ENCODE peak calls at places on chromosome 21, in four cellular contexts. One of them, this sample, is unnamed.

GRCh38 chr21:30101967-30102366 is 64.6 kb downstream of the CLDN17 start:
- DNase-seq in IMR-90: no peak
- DNase-seq in tibial artery: no peak
- DNase-seq in SJSA1: no peak
- DNase-seq in this sample: no peak

GRCh38 chr21:36587388-36587787 is 107.5 kb upstream of the CLDN14 start:
- DNase-seq in IMR-90: peak; percentile 4
- DNase-seq in tibial artery: no peak
- DNase-seq in SJSA1: no peak
- DNase-seq in this sample: no peak

GRCh38 chr21:42534901-42535378 is 21.3 kb downstream of the SLC37A1 start:
- DNase-seq in IMR-90: no peak
- DNase-seq in tibial artery: no peak
- DNase-seq in SJSA1: no peak
- DNase-seq in this sample: no peak

GRCh38 chr21:41601573-41602371 is 93.8 kb upstream of the TMPRSS2 start:
- DNase-seq in IMR-90: peak; percentile 13
- DNase-seq in tibial artery: peak; percentile 5
- DNase-seq in SJSA1: peak; percentile 37
- DNase-seq in this sample: no peak

GRCh38 chr21:42360317-42360716 is 6.0 kb downstream of the TFF1 start:
- DNase-seq in IMR-90: no peak
- DNase-seq in tibial artery: no peak
- DNase-seq in SJSA1: peak; percentile 64
- DNase-seq in this sample: no peak

GRCh38 chr21:39184050-39184980 is 1.1 kb upstream of the PSMG1 start:
- DNase-seq in IMR-90: no peak
- DNase-seq in tibial artery: no peak
- DNase-seq in SJSA1: no peak
- DNase-seq in this sample: peak; percentile 21

GRCh38 chr21:41684381-41685245 is 82.2 kb downstream of the RIPK4 start:
- DNase-seq in IMR-90: peak; percentile 67
- DNase-seq in tibial artery: no peak
- DNase-seq in SJSA1: peak; percentile 80
- DNase-seq in this sample: peak; percentile 82

GRCh38 chr21:38505654-38506523 is 7.6 kb upstream of the ERG start:
- DNase-seq in IMR-90: peak; percentile 71
- DNase-seq in tibial artery: no peak
- DNase-seq in SJSA1: peak; percentile 59
- DNase-seq in this sample: peak; percentile 65

GRCh38 chr21:37503848-37504467 is 137.4 kb downstream of the DYRK1A start:
- DNase-seq in IMR-90: peak; percentile 87
- DNase-seq in tibial artery: no peak
- DNase-seq in SJSA1: no peak
- DNase-seq in this sample: no peak

GRCh38 chr21:26811031-26811430 is 34.2 kb downstream of the ADAMTS1 start:
- DNase-seq in IMR-90: peak; percentile 82
- DNase-seq in tibial artery: no peak
- DNase-seq in SJSA1: peak; percentile 91
- DNase-seq in this sample: peak; percentile 96

DNA sequence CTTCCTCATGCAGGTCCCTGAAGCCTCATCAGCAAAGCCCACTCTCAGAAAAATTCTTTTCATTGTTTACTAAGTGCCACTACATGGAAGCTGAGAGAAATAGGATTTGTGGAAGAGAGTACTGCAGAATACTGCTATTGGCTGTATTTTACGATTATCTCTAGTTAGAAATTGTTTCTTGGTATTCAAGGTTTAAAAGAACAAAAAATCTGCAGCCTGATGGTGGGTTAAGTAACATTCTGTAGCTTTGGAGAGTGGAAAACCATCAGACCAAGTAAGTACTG is 27.3 kb downstream of the PTTG1IP start:
- DNase-seq in IMR-90: no peak
- DNase-seq in tibial artery: no peak
- DNase-seq in SJSA1: no peak
- DNase-seq in this sample: no peak
- H3K4me3 ChIP-seq in IMR-90: no peak overlapping the region
- H3K4me3 ChIP-seq in tibial artery: peak overlapping the region; percentile 46
- H3K4me3 ChIP-seq in SJSA1: peak overlapping the region; percentile 19
- H3K4me3 ChIP-seq in this sample: no peak overlapping the region

GRCh38 chr21:44626262-44626661 is 631 bp upstream of the KRTAP10-9 start:
- DNase-seq in IMR-90: no peak
- DNase-seq in tibial artery: no peak
- DNase-seq in SJSA1: no peak
- DNase-seq in this sample: no peak

GRCh38 chr21:44623575-44623974 is 3.3 kb upstream of the KRTAP10-9 start:
- DNase-seq in IMR-90: no peak
- DNase-seq in tibial artery: no peak
- DNase-seq in SJSA1: no peak
- DNase-seq in this sample: no peak

GRCh38 chr21:44625756-44626155 is 1.1 kb upstream of the KRTAP10-9 start:
- DNase-seq in IMR-90: no peak
- DNase-seq in tibial artery: no peak
- DNase-seq in SJSA1: no peak
- DNase-seq in this sample: no peak

GRCh38 chr21:44628707-44629391 is 2.0 kb downstream of the KRTAP10-9 start:
- DNase-seq in IMR-90: no peak
- DNase-seq in tibial artery: no peak
- DNase-seq in SJSA1: no peak
- DNase-seq in this sample: no peak

GRCh38 chr21:44626673-44627143 is at the start of gene KRTAP10-9:
- DNase-seq in IMR-90: no peak
- DNase-seq in tibial artery: no peak
- DNase-seq in SJSA1: no peak
- DNase-seq in this sample: no peak
- H3K4me1 ChIP-seq in IMR-90: no peaks in the 10 kb centered on the region
- H3K4me1 ChIP-seq in tibial artery: no peaks in the 10 kb centered on the region
- H3K4me1 ChIP-seq in SJSA1: no peaks in the 10 kb centered on the region
- H3K4me1 ChIP-seq in this sample: no peaks in the 10 kb centered on the region

GRCh38 chr21:34846601-34847112 is 177.9 kb downstream of the CLIC6 start:
- DNase-seq in IMR-90: peak; percentile 89
- DNase-seq in tibial artery: no peak
- DNase-seq in SJSA1: peak; percentile 71
- DNase-seq in this sample: peak; percentile 83
- H3K27ac ChIP-seq in IMR-90: peak overlapping the region; percentile 57
- H3K27ac ChIP-seq in tibial artery: peak overlapping the region; percentile 49
- H3K27ac ChIP-seq in SJSA1: peak overlapping the region; percentile 30
- H3K27ac ChIP-seq in this sample: peak overlapping the region; percentile 24

GRCh38 chr21:31728191-31728590 is 3.7 kb downstream of the SCAF4 start:
- DNase-seq in IMR-90: no peak
- DNase-seq in tibial artery: no peak
- DNase-seq in SJSA1: no peak
- DNase-seq in this sample: no peak
- H3K4me3 ChIP-seq in IMR-90: no peak overlapping the region
- H3K4me3 ChIP-seq in tibial artery: no peak overlapping the region
- H3K4me3 ChIP-seq in SJSA1: no peak overlapping the region
- H3K4me3 ChIP-seq in this sample: no peak overlapping the region